ENCODE peak calls at places on chromosomes 1 and 21, in eight cellular contexts. A is CD4-positive, CD25-positive, alpha-beta regulatory T cell; R is heart right ventricle; X is AML-193; I is kidney glomerular epithelial cell; W is dorsolateral prefrontal cortex; L is glutamatergic neuron; F is fibroblast of mammary gland. Q is an unnamed sample.

GRCh38 chr1:155218854-155219591 is 10.5 kb downstream of the MTX1 start:
- DNase-seq in W (peak; percentile 77), R (peak; percentile 65), I (peak; percentile 18), A (no peak), F (peak; percentile 76), X (no peak), L (no peak), Q (peak; percentile 46)

GRCh38 chr1:82319526-82319925 is 518.8 kb downstream of the ADGRL2 start:
- DNase-seq in W (no peak), R (no peak), X (no peak), F (no peak), A (no peak), I (no peak), L (no peak), Q (peak; percentile 18)

GRCh38 chr1:238772321-238772720 is 614.0 kb upstream of the CHRM3 start:
- DNase-seq in I (no peak), X (no peak), A (no peak), W (no peak), L (no peak), R (no peak), F (peak; percentile 9), Q (no peak)

GRCh38 chr1:19758227-19758830 is 41.4 kb downstream of the TMCO4 start:
- DNase-seq in L (no peak), X (no peak), R (no peak), A (no peak), I (peak; percentile 74), F (peak; percentile 82), W (no peak), Q (peak; percentile 96)

GRCh38 chr1:52641307-52641706 is 8.3 kb downstream of the SHISAL2A start:
- DNase-seq in W (no peak), L (no peak), I (no peak), R (no peak), A (no peak), X (no peak), F (no peak), Q (no peak)

GRCh38 chr21:28783641-28784185 is 209.0 kb downstream of the LTN1 start:
- DNase-seq in L (no peak), F (no peak), A (no peak), X (no peak), R (no peak), I (no peak), W (no peak), Q (no peak)

GRCh38 chr21:44532712-44533111 is 7.3 kb downstream of the KRTAP10-1 start:
- DNase-seq in X (no peak), I (no peak), W (no peak), L (no peak), A (no peak), R (no peak), F (no peak), Q (no peak)

GRCh38 chr1:233097546-233098254 is 147.3 kb downstream of the NTPCR start:
- DNase-seq in R (no peak), W (no peak), I (peak; percentile 95), X (no peak), F (peak; percentile 62), L (no peak), A (no peak), Q (peak; percentile 57)

GRCh38 chr21:42653492-42654061 is at the start of gene PDE9A:
- DNase-seq in X (no peak), L (peak; percentile 81), A (no peak), R (no peak), F (no peak), I (no peak), W (no peak), Q (no peak)

GRCh38 chr1:234546890-234547788 is 62.8 kb downstream of the IRF2BP2 start:
- DNase-seq in F (no peak), A (no peak), I (no peak), R (no peak), X (no peak), L (no peak), W (no peak), Q (no peak)

GRCh38 chr1:229325401-229325800 is 17.4 kb downstream of the CCSAP start:
- DNase-seq in W (no peak), A (no peak), X (no peak), I (no peak), L (no peak), F (no peak), R (no peak), Q (no peak)

GRCh38 chr1:205936846-205937707 is 6.2 kb downstream of the SLC26A9 start:
- DNase-seq in I (peak; percentile 63), F (peak; percentile 75), L (no peak), R (no peak), X (no peak), W (no peak), A (no peak), Q (peak; percentile 79)

GRCh38 chr1:115647000-115647399 is 5.2 kb downstream of the VANGL1 start:
- DNase-seq in L (no peak), W (no peak), F (peak; percentile 35), A (no peak), X (no peak), R (no peak), I (no peak), Q (no peak)

GRCh38 chr1:91631718-91632330 is 131.2 kb downstream of the CDC7 start:
- DNase-seq in X (no peak), W (no peak), R (no peak), A (no peak), I (no peak), F (no peak), L (no peak), Q (no peak)

GRCh38 chr1:112712191-112712590 is 2.9 kb downstream of the PPM1J start:
- DNase-seq in R (no peak), X (no peak), W (no peak), L (no peak), I (no peak), A (no peak), F (no peak), Q (no peak)

GRCh38 chr1:214107322-214108096 is 119.7 kb downstream of the PROX1 start:
- DNase-seq in X (no peak), R (peak; percentile 68), F (no peak), I (no peak), L (no peak), A (no peak), W (no peak), Q (no peak)

GRCh38 chr21:42463861-42464515 is 32.0 kb downstream of the RSPH1 start:
- DNase-seq in F (peak; percentile 69), L (no peak), R (peak; percentile 34), W (no peak), A (peak; percentile 44), X (no peak), I (no peak), Q (no peak)

GRCh38 chr1:169052727-169053126 is 53.8 kb upstream of the ATP1B1 start:
- DNase-seq in R (no peak), F (no peak), A (no peak), X (no peak), I (no peak), L (no peak), W (no peak), Q (no peak)

GRCh38 chr1:80258659-80259058 is 1252.1 kb upstream of the ADGRL4 start:
- DNase-seq in R (no peak), X (no peak), I (no peak), F (no peak), A (no peak), W (no peak), L (no peak), Q (no peak)

GRCh38 chr1:184383772-184384323 is 3.0 kb upstream of the C1orf21 start:
- DNase-seq in F (no peak), W (no peak), A (no peak), X (no peak), L (no peak), R (no peak), I (no peak), Q (no peak)

GRCh38 chr1:6948416-6948815 is 163.2 kb downstream of the CAMTA1 start:
- DNase-seq in L (no peak), F (no peak), I (no peak), R (no peak), W (no peak), X (no peak), A (no peak), Q (no peak)

GRCh38 chr1:239434181-239434580 is 47.8 kb downstream of the CHRM3 start:
- DNase-seq in F (no peak), A (no peak), X (no peak), L (no peak), I (no peak), W (no peak), R (no peak), Q (no peak)

GRCh38 chr21:45524756-45525152 is 17.5 kb downstream of the SLC19A1 start:
- DNase-seq in W (no peak), I (no peak), A (no peak), X (no peak), L (peak; percentile 4), F (no peak), R (no peak), Q (no peak)

GRCh38 chr1:37814257-37814656 is 6.2 kb upstream of the YRDC start:
- DNase-seq in W (no peak), A (no peak), R (no peak), X (no peak), L (no peak), I (no peak), F (peak; percentile 64), Q (no peak)

GRCh38 chr1:116855788-116856187 is 53.9 kb upstream of the PTGFRN start:
- DNase-seq in X (no peak), A (no peak), W (no peak), L (peak; percentile 38), I (no peak), F (peak; percentile 83), R (no peak), Q (no peak)

GRCh38 chr1:200733907-200734306 is 4.8 kb upstream of the CAMSAP2 start:
- DNase-seq in L (no peak), W (no peak), A (no peak), R (no peak), X (no peak), F (no peak), I (no peak), Q (no peak)

GRCh38 chr1:159826436-159827101 is at the start of gene SLAMF8:
- DNase-seq in A (no peak), F (peak; percentile 25), R (peak; percentile 16), L (no peak), X (peak; percentile 16), W (no peak), I (no peak), Q (no peak)

GRCh38 chr1:184152502-184152901 is 101.0 kb downstream of the TSEN15 start:
- DNase-seq in W (no peak), F (peak; percentile 60), R (peak; percentile 65), X (peak; percentile 40), I (peak; percentile 18), A (no peak), L (no peak), Q (peak; percentile 82)

GRCh38 chr1:39981957-39982356 is 27.0 kb downstream of the MFSD2A start:
- DNase-seq in I (peak; percentile 89), F (peak; percentile 85), X (no peak), W (peak; percentile 46), R (no peak), L (no peak), A (no peak), Q (peak; percentile 89)

GRCh38 chr1:66723985-66724384 is 28.3 kb upstream of the DYNLT5 start:
- DNase-seq in A (no peak), W (no peak), I (peak; percentile 5), L (no peak), R (no peak), X (no peak), F (peak; percentile 27), Q (no peak)

GRCh38 chr21:35727830-35728229 is 332.5 kb downstream of the SETD4 start:
- DNase-seq in W (no peak), A (no peak), I (no peak), R (no peak), L (no peak), F (no peak), X (no peak), Q (no peak)

GRCh38 chr1:89932598-89933364 is 62.1 kb upstream of the ZNF326 start:
- DNase-seq in L (no peak), W (no peak), R (no peak), A (no peak), F (no peak), X (no peak), I (no peak), Q (peak; percentile 31)